ENCODE peak calls at places on chromosome 1, in nine cellular contexts. C, T, G, J, V, O, M, F and H are unnamed samples.

GRCh38 chr1:172107261-172107820 is 266.0 kb downstream of the DNM3 start:
- DNase-seq in C (no peak), T (no peak), G (no peak), J (no peak), V (no peak), O (no peak), M (no peak), F (no peak), H (no peak)

GRCh38 chr1:184513966-184514365 is 127.1 kb downstream of the C1orf21 start:
- DNase-seq in C (peak; percentile 42), T (no peak), G (peak; percentile 35), J (no peak), V (no peak), O (no peak), M (peak; percentile 12), F (no peak), H (no peak)

GRCh38 chr1:196160066-196160795 is 448.0 kb downstream of the KCNT2 start:
- DNase-seq in C (peak; percentile 92), T (peak; percentile 11), G (no peak), J (no peak), V (no peak), O (no peak), M (no peak), F (no peak), H (no peak)

GRCh38 chr1:75292013-75292412 is 157.8 kb downstream of the LHX8 start:
- DNase-seq in C (no peak), T (no peak), G (no peak), J (no peak), V (no peak), O (no peak), M (no peak), F (no peak), H (no peak)

GRCh38 chr1:158506369-158506987 is 34.5 kb downstream of the OR10R2 start:
- DNase-seq in C (peak; percentile 32), T (no peak), G (peak; percentile 7), J (peak; percentile 4), V (no peak), O (no peak), M (no peak), F (peak; percentile 6), H (no peak)

GRCh38 chr1:224726783-224727182 is 110.7 kb downstream of the CNIH3 start:
- DNase-seq in C (peak; percentile 96), T (peak; percentile 18), G (no peak), J (no peak), V (no peak), O (no peak), M (no peak), F (peak; percentile 92), H (no peak)

GRCh38 chr1:36531833-36532232 is 49.1 kb upstream of the CSF3R start:
- DNase-seq in C (no peak), T (no peak), G (no peak), J (no peak), V (peak; percentile 12), O (no peak), M (no peak), F (no peak), H (no peak)

GRCh38 chr1:11078631-11079030 is 18.8 kb upstream of the SRM start:
- DNase-seq in C (no peak), T (no peak), G (no peak), J (no peak), V (peak; percentile 17), O (no peak), M (no peak), F (no peak), H (no peak)

GRCh38 chr1:186272486-186272885 is 102.6 kb downstream of the TPR start:
- DNase-seq in C (peak; percentile 5), T (no peak), G (no peak), J (no peak), V (no peak), O (no peak), M (no peak), F (no peak), H (no peak)

GRCh38 chr1:2998503-2999100 is 22.7 kb upstream of the ACTRT2 start:
- DNase-seq in C (no peak), T (no peak), G (no peak), J (no peak), V (no peak), O (no peak), M (no peak), F (no peak), H (no peak)

GRCh38 chr1:221392453-221392852 is 349.4 kb downstream of the DUSP10 start:
- DNase-seq in C (peak; percentile 64), T (no peak), G (no peak), J (no peak), V (no peak), O (no peak), M (no peak), F (peak; percentile 44), H (no peak)

GRCh38 chr1:11441211-11441952 is 37.6 kb upstream of the DISP3 start:
- DNase-seq in C (no peak), T (no peak), G (no peak), J (no peak), V (no peak), O (no peak), M (no peak), F (no peak), H (no peak)

GRCh38 chr1:147822292-147822691 is 61.9 kb upstream of the GJA5 start:
- DNase-seq in C (no peak), T (no peak), G (no peak), J (no peak), V (no peak), O (no peak), M (no peak), F (no peak), H (no peak)

GRCh38 chr1:67749844-67750689 is 65.1 kb downstream of the GADD45A start:
- DNase-seq in C (peak; percentile 98), T (no peak), G (peak; percentile 65), J (no peak), V (no peak), O (no peak), M (no peak), F (peak; percentile 86), H (no peak)
- H3K27ac ChIP-seq in C (peak overlapping the region; percentile 100), T (peak overlapping the region; percentile 6), G (peak overlapping the region; percentile 89), J (peak overlapping the region; percentile 11), V (peak overlapping the region; percentile 24), O (peak overlapping the region; percentile 54), M (peak overlapping the region; percentile 9), F (peak overlapping the region; percentile 78), H (no peak overlapping the region)

GRCh38 chr1:1371741-1372711 is 3.0 kb downstream of the AURKAIP1 start:
- DNase-seq in C (no peak), T (peak; percentile 54), G (peak; percentile 44), J (peak; percentile 72), V (peak; percentile 72), O (peak; percentile 85), M (peak; percentile 83), F (peak; percentile 73), H (no peak)
- H3K27ac ChIP-seq in C (no peak overlapping the region), T (no peak overlapping the region), G (no peak overlapping the region), J (no peak overlapping the region), V (no peak overlapping the region), O (no peak overlapping the region), M (peak overlapping the region; percentile 33), F (no peak overlapping the region), H (no peak overlapping the region)

DNA sequence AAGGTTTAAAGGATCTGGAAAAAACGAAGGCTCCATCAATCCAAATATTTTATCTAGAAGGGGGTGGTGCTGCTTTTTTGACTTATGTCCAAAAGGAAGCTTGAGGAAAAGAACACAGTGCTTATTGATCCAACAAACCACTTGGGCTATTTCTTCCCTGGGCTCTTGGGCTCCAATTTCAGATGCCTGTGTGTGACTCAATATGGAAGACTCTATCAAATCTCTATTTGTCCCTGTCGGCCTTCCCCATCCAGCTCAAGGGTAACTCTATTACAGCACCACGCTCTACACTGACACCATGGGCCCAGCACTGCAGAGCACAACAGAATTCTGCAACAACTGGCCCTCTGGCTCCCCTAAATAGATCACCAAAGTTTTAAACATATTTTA is 51.7 kb downstream of the CAPZB start:
- DNase-seq in C (no peak), T (no peak), G (no peak), J (no peak), V (no peak), O (no peak), M (no peak), F (no peak), H (no peak)
- H3K27ac ChIP-seq in C (no peak overlapping the region), T (no peak overlapping the region), G (no peak overlapping the region), J (no peak overlapping the region), V (no peak overlapping the region), O (peak overlapping the region; percentile 95), M (no peak overlapping the region), F (no peak overlapping the region), H (peak overlapping the region; percentile 54)

GRCh38 chr1:164560076-164560475 is 1.1 kb downstream of the PBX1 start:
- DNase-seq in C (peak; percentile 43), T (no peak), G (no peak), J (no peak), V (no peak), O (no peak), M (no peak), F (peak; percentile 39), H (no peak)

GRCh38 chr1:164557270-164557669 is 1.7 kb upstream of the PBX1 start:
- DNase-seq in C (peak; percentile 2), T (no peak), G (no peak), J (no peak), V (peak; percentile 59), O (no peak), M (peak; percentile 70), F (no peak), H (no peak)

GRCh38 chr1:164559342-164560070 is 522 bp downstream of the PBX1 start:
- DNase-seq in C (peak; percentile 30), T (no peak), G (peak; percentile 52), J (no peak), V (peak; percentile 46), O (peak; percentile 59), M (peak; percentile 38), F (peak; percentile 22), H (peak; percentile 24)

GRCh38 chr1:164560504-164560903 is 1.5 kb downstream of the PBX1 start:
- DNase-seq in C (no peak), T (no peak), G (no peak), J (no peak), V (no peak), O (no peak), M (no peak), F (no peak), H (no peak)

GRCh38 chr1:164558461-164559341 is at the start of gene PBX1:
- DNase-seq in C (peak; percentile 99), T (peak; percentile 41), G (peak; percentile 97), J (peak; percentile 33), V (peak; percentile 98), O (peak; percentile 96), M (peak; percentile 97), F (peak; percentile 95), H (peak; percentile 91)
- H3K27ac ChIP-seq in C (peak within 1 kb of the TSS; percentile 69), T (no peak within 1 kb of the TSS), G (peak within 1 kb of the TSS; percentile 81), J (no peak within 1 kb of the TSS), V (peak within 1 kb of the TSS; percentile 34), O (peak within 1 kb of the TSS; percentile 91), M (peak within 1 kb of the TSS; percentile 41), F (peak within 1 kb of the TSS; percentile 3), H (peak within 1 kb of the TSS; percentile 89)

GRCh38 chr1:226943927-226944326 is 3.8 kb downstream of the COQ8A start:
- DNase-seq in C (no peak), T (no peak), G (no peak), J (no peak), V (no peak), O (no peak), M (no peak), F (no peak), H (no peak)
- H3K27ac ChIP-seq in C (no peak overlapping the region), T (no peak overlapping the region), G (no peak overlapping the region), J (no peak overlapping the region), V (no peak overlapping the region), O (no peak overlapping the region), M (peak overlapping the region; percentile 90), F (no peak overlapping the region), H (no peak overlapping the region)